ENCODE peak calls at places on chromosomes 11 and 22, in seven cellular contexts. C is tibial nerve, F is A549, L is prostate gland, R is K562, O is adrenal gland, A is HCT116. J is an unnamed sample.

GRCh38 chr11:99069831-99070444 is 49.2 kb downstream of the CNTN5 start:
- DNase-seq in C (no peak), F (no peak), L (no peak), R (no peak), O (peak; percentile 14), A (no peak), J (peak; percentile 8)

GRCh38 chr11:104043137-104043536 is 6.7 kb downstream of the DDI1 start:
- DNase-seq in C (no peak), F (no peak), L (no peak), R (no peak), O (no peak), A (no peak), J (no peak)

GRCh38 chr11:5600374-5600851 is 4.0 kb downstream of the TRIM6 start:
- DNase-seq in C (peak; percentile 64), F (peak; percentile 66), L (peak; percentile 64), R (peak; percentile 73), O (peak; percentile 79), A (peak; percentile 81), J (peak; percentile 63)

GRCh38 chr11:116534270-116534975 is 238.4 kb downstream of the BUD13 start:
- DNase-seq in C (no peak), F (no peak), L (no peak), R (no peak), O (no peak), A (no peak), J (no peak)

GRCh38 chr11:87081358-87081757 is 43.6 kb downstream of the TMEM135 start:
- DNase-seq in C (no peak), F (no peak), L (no peak), R (no peak), O (no peak), A (no peak), J (no peak)

GRCh38 chr11:43835104-43835503 is 45.5 kb upstream of the ALKBH3 start:
- DNase-seq in C (no peak), F (no peak), L (peak; percentile 19), R (no peak), O (no peak), A (no peak), J (no peak)

GRCh38 chr22:27624042-27624441 is 177.5 kb downstream of the MN1 start:
- DNase-seq in C (no peak), F (no peak), L (no peak), R (no peak), O (no peak), A (no peak), J (no peak)

GRCh38 chr11:130400793-130401483 is 27.5 kb downstream of the ADAMTS8 start:
- DNase-seq in C (peak; percentile 28), F (no peak), L (no peak), R (no peak), O (no peak), A (no peak), J (no peak)

GRCh38 chr11:1751521-1751921 is 1.1 kb upstream of the IFITM10 start:
- DNase-seq in C (no peak), F (no peak), L (no peak), R (no peak), O (no peak), A (no peak), J (no peak)

GRCh38 chr11:77823775-77824174 is 2.8 kb downstream of the AAMDC start:
- DNase-seq in C (no peak), F (no peak), L (no peak), R (no peak), O (no peak), A (no peak), J (no peak)

GRCh38 chr11:117180661-117181585 is 2.4 kb downstream of the SIDT2 start:
- DNase-seq in C (peak; percentile 81), F (peak; percentile 66), L (peak; percentile 65), R (peak; percentile 75), O (peak; percentile 86), A (peak; percentile 81), J (peak; percentile 74)

GRCh38 chr22:50498322-50498861 is 9.1 kb downstream of the LMF2 start:
- DNase-seq in C (peak; percentile 54), F (peak; percentile 65), L (peak; percentile 66), R (peak; percentile 84), O (peak; percentile 70), A (peak; percentile 44), J (peak; percentile 38)

GRCh38 chr11:61475433-61475832 is 33.1 kb upstream of the LRRC10B start:
- DNase-seq in C (no peak), F (no peak), L (no peak), R (no peak), O (no peak), A (no peak), J (no peak)

DNA sequence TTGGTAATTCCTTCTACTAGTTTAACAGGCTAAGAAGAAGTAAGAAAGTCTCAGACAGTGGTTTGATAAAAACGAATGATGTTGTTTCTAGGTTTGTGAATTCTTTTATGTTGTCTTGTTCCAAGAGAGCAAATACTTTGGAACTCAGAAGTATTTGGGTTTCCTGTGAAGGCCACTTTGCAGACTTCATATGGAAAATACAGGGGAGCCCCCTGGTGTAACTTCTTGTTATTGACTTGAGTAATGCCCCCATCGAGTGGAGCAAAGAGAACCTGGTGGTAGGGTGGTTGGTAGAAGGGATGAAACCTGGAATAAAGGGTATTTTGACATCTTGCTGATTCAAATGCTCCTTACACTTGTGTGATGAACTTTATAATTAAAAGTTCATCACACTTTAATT is 40.0 kb upstream of the PTH start:
- DNase-seq in C (no peak), F (no peak), L (peak; percentile 13), R (peak; percentile 9), O (no peak), A (peak; percentile 6), J (no peak)
- TF ChIP-seq CTCF in C (no peak), F (no peak), L (no peak), R (peak; percentile 34), O (no peak), A (peak; percentile 35), J (no peak)

GRCh38 chr11:65774525-65775306 is 6.1 kb downstream of the AP5B1 start:
- DNase-seq in C (no peak), F (no peak), L (no peak), R (no peak), O (no peak), A (no peak), J (no peak)

GRCh38 chr11:65770951-65771567 is 9.7 kb downstream of the AP5B1 start:
- DNase-seq in C (no peak), F (no peak), L (no peak), R (peak; percentile 6), O (no peak), A (no peak), J (no peak)

GRCh38 chr11:65767406-65767805 is 13.4 kb downstream of the AP5B1 start:
- DNase-seq in C (no peak), F (no peak), L (no peak), R (no peak), O (no peak), A (no peak), J (no peak)

GRCh38 chr11:65773784-65774411 is 6.9 kb downstream of the AP5B1 start:
- DNase-seq in C (no peak), F (no peak), L (no peak), R (no peak), O (no peak), A (no peak), J (no peak)

GRCh38 chr11:65771589-65772112 is 9.1 kb downstream of the AP5B1 start:
- DNase-seq in C (no peak), F (no peak), L (no peak), R (no peak), O (no peak), A (no peak), J (no peak)
- TF ChIP-seq POLR2A in C (no peak), F (no peak), L (no peak), R (no peak), O (no peak), A (no peak), J (no peak)

GRCh38 chr11:39628311-39628710 is 1831.1 kb downstream of the LRRC4C start:
- DNase-seq in C (no peak), F (no peak), L (no peak), R (no peak), O (no peak), A (no peak), J (no peak)

GRCh38 chr11:39630365-39630764 is 1829.1 kb downstream of the LRRC4C start:
- DNase-seq in C (no peak), F (no peak), L (no peak), R (no peak), O (no peak), A (no peak), J (no peak)
- TF ChIP-seq CTCF in C (no peak), F (no peak), L (no peak), R (no peak), O (no peak), A (no peak), J (no peak)

GRCh38 chr11:26992031-26992541 is 1.8 kb upstream of the FIBIN start:
- DNase-seq in C (peak; percentile 36), F (no peak), L (no peak), R (no peak), O (peak; percentile 12), A (no peak), J (no peak)

GRCh38 chr11:26996056-26996455 is 2.1 kb downstream of the FIBIN start:
- DNase-seq in C (no peak), F (no peak), L (no peak), R (no peak), O (no peak), A (no peak), J (no peak)

GRCh38 chr11:26994579-26995210 is 783 bp downstream of the FIBIN start:
- DNase-seq in C (peak; percentile 13), F (no peak), L (no peak), R (no peak), O (peak; percentile 11), A (no peak), J (peak; percentile 41)

DNA sequence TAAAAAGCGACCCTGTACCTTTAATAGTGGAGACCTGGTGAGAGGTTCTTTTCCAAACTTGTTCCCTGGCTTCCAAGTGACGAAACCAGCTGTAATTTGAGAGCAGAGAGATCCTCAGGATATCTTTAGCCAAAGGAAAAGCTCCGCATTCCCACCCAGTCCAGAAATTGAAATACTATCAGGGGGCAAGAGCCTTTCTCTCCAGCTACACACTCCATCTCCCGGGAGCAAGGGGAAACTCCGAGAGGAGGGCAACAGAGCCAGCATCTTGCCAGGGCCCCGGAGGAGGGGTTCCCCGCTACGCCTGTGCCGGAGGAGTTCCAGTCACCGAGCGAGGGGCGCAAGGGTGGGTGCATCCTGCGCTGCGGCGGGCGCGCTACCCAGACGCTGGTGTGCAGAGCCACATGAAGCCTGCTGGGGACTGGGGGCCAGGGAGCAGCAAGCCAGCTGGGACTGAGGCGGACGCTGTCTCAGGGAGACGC is at the start of gene FIBIN:
- DNase-seq in C (peak; percentile 60), F (no peak), L (no peak), R (no peak), O (peak; percentile 14), A (no peak), J (peak; percentile 34)
- TF ChIP-seq POLR2A in C (peak; percentile 47), F (no peak), L (no peak), R (no peak), O (no peak), A (no peak), J (peak; percentile 38)

J was measured in ovary.